ENCODE peak calls at places on chromosomes 16 and 17, in five cellular contexts. F is mammary epithelial cell, E is left ventricle myocardium inferior, T is BE2C, G is IMR-90. Z is an unnamed sample. For H3K36me3, the result is how much of the 10 kb centered on the place peaks cover.

GRCh38 chr16:27824006-27824405 is 239.5 kb downstream of the GSG1L start:
- DNase-seq in F (no peak), E (no peak), T (no peak), G (no peak), Z (no peak)

GRCh38 chr17:60971515-60972369 is 294.1 kb downstream of the BCAS3 start:
- DNase-seq in F (peak), E (no peak), T (peak), G (peak), Z (no peak)

GRCh38 chr16:66058181-66058580 is 308.3 kb upstream of the CDH5 start:
- DNase-seq in F (no peak), E (no peak), T (no peak), G (peak), Z (no peak)

GRCh38 chr16:89256651-89257254 is 39.2 kb downstream of the ZNF778 start:
- DNase-seq in F (peak), E (peak), T (peak), G (peak), Z (no peak)

GRCh38 chr17:29240477-29240876 is 6.2 kb upstream of the CRYBA1 start:
- DNase-seq in F (no peak), E (no peak), T (no peak), G (peak), Z (no peak)

GRCh38 chr17:63848834-63849689 is 6.6 kb upstream of the SMARCD2 start:
- DNase-seq in F (peak), E (peak), T (no peak), G (peak), Z (peak)

GRCh38 chr16:1181715-1182671 is 29.1 kb downstream of the CACNA1H start:
- DNase-seq in F (peak), E (peak), T (peak), G (peak), Z (peak)

GRCh38 chr17:65292430-65292829 is 155.3 kb downstream of the RGS9 start:
- DNase-seq in F (no peak), E (no peak), T (no peak), G (no peak), Z (no peak)

GRCh38 chr16:66588981-66589713 is 9.9 kb downstream of the CMTM2 start:
- DNase-seq in F (peak), E (no peak), T (no peak), G (peak), Z (no peak)

GRCh38 chr17:81635973-81636504 is 873 bp downstream of the NPLOC4 start:
- DNase-seq in F (no peak), E (no peak), T (no peak), G (peak), Z (no peak)

GRCh38 chr16:65743558-65743957 is 621.7 kb upstream of the CDH11 start:
- DNase-seq in F (no peak), E (no peak), T (no peak), G (no peak), Z (no peak)

GRCh38 chr17:74212262-74212912 is 984 bp upstream of the TTYH2 start:
- DNase-seq in F (no peak), E (peak), T (no peak), G (no peak), Z (peak)

GRCh38 chr17:43784068-43784467 is 3.8 kb downstream of the CFAP97D1 start:
- DNase-seq in F (no peak), E (no peak), T (no peak), G (peak), Z (no peak)

GRCh38 chr17:27577124-27577761 is 53.7 kb upstream of the LGALS9 start:
- DNase-seq in F (peak), E (no peak), T (peak), G (peak), Z (peak)

GRCh38 chr16:58492066-58492465 is 7.9 kb upstream of the NDRG4 start:
- DNase-seq in F (no peak), E (no peak), T (peak), G (no peak), Z (peak)

GRCh38 chr16:53131363-53132071 is 76.7 kb downstream of the CHD9 start:
- DNase-seq in F (peak), E (peak), T (peak), G (peak), Z (peak)

GRCh38 chr17:67324330-67324729 is 42.0 kb downstream of the PSMD12 start:
- DNase-seq in F (no peak), E (no peak), T (no peak), G (no peak), Z (no peak)

GRCh38 chr16:8430401-8430800 is 159.9 kb downstream of the TMEM114 start:
- DNase-seq in F (no peak), E (no peak), T (no peak), G (no peak), Z (peak)

GRCh38 chr17:60231234-60231633 is 81.5 kb downstream of the CA4 start:
- DNase-seq in F (peak), E (no peak), T (peak), G (peak), Z (no peak)

GRCh38 chr17:41635121-41636097 is 11.0 kb upstream of the KRT17 start:
- DNase-seq in F (no peak), E (peak), T (peak), G (no peak), Z (peak)

GRCh38 chr17:67568961-67569360 is 148.8 kb upstream of the NOL11 start:
- DNase-seq in F (no peak), E (no peak), T (no peak), G (no peak), Z (no peak)

GRCh38 chr16:48132696-48133095 is 23.1 kb downstream of the ABCC12 start:
- DNase-seq in F (no peak), E (no peak), T (no peak), G (no peak), Z (no peak)

GRCh38 chr17:5425826-5426225 is 5.8 kb downstream of the RPAIN start:
- DNase-seq in F (no peak), E (no peak), T (no peak), G (no peak), Z (no peak)
- H3K36me3 ChIP-seq in F (under half), E (half or more), T (under half), G (half or more), Z (under half)

GRCh38 chr16:84827897-84828296 is 8.1 kb downstream of the CRISPLD2 start:
- DNase-seq in F (no peak), E (no peak), T (no peak), G (no peak), Z (no peak)
- H3K4me3 ChIP-seq in F (no peak), E (no peak), T (no peak), G (no peak), Z (no peak)

DNA sequence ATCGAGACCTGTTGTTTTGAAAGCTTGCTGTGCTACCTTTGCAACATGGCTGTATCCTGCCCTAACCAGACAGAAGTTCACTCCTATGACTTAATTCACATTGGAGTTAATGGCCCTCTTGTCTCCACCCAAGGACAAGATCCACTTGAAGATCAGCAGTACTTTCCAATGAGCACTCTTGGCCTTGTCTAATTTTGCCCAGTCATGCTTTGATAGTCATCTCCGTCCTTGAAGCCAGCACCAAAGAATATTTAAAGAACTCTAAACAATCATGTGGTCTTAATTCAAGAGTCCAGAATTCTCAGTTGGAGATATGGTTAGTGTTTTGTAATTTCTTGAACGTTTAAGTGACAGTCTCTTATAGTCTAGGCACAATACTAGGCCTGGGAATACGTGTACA is 775.6 kb upstream of the EEF2KMT start:
- DNase-seq in F (no peak), E (no peak), T (no peak), G (no peak), Z (no peak)
- H3K36me3 ChIP-seq in F (under half), E (under half), T (under half), G (under half), Z (under half)

DNA sequence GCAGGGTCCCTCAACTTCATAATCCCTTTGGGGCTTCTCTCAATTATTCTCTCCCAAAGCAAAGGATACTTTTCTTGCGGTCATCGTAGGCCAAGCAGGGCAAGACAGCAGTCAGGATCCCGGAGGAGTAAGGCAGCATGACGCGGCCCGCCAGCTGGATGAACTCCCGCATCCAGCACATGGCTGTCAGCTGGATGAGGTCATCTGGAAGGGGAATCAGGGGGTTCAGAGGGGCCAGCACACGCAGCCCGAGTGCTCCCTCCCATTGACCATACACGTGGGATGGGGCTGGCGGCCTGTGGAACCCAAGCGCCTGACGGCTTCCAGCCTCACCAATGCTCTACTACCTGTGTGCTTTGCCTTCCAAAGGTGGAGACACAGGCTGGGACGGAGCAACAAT is 19.2 kb downstream of the VAC14 start:
- DNase-seq in F (no peak), E (peak), T (no peak), G (no peak), Z (no peak)
- H3K4me3 ChIP-seq in F (no peak), E (no peak), T (no peak), G (no peak), Z (no peak)